ENCODE peak calls at places on chromosomes 11 and 22, in five cellular contexts. O, I, F, R and A are unnamed samples.
A peak's percentile ranks its signal among the peaks of the same experiment; 100 is the strongest.

GRCh38 chr11:74479340-74480123 is 12.2 kb upstream of the KCNE3 start:
- DNase-seq in O (no peak), I (no peak), F (no peak), R (no peak), A (no peak)

GRCh38 chr11:67310246-67311050 is 7.1 kb downstream of the SSH3 start:
- DNase-seq in O (no peak), I (no peak), F (no peak), R (no peak), A (no peak)

GRCh38 chr11:36051235-36052072 is 107.6 kb downstream of the LDLRAD3 start:
- DNase-seq in O (no peak), I (no peak), F (no peak), R (no peak), A (no peak)

GRCh38 chr11:88520391-88520790 is 182.9 kb upstream of the CTSC start:
- DNase-seq in O (peak; percentile 55), I (peak; percentile 52), F (no peak), R (no peak), A (no peak)

GRCh38 chr11:111777094-111778046 is 11.2 kb upstream of the PPP2R1B start:
- DNase-seq in O (peak; percentile 91), I (peak; percentile 90), F (no peak), R (no peak), A (peak; percentile 18)

GRCh38 chr11:1226981-1227550 is 4.2 kb downstream of the MUC5B start:
- DNase-seq in O (no peak), I (peak; percentile 4), F (no peak), R (no peak), A (no peak)

GRCh38 chr22:30452861-30453260 is 19.0 kb downstream of the SEC14L3 start:
- DNase-seq in O (no peak), I (no peak), F (no peak), R (no peak), A (no peak)

GRCh38 chr22:31647066-31647465 is 14.9 kb downstream of the PISD start:
- DNase-seq in O (no peak), I (no peak), F (no peak), R (no peak), A (no peak)

GRCh38 chr11:14327105-14327504 is 31.9 kb downstream of the RRAS2 start:
- DNase-seq in O (no peak), I (no peak), F (no peak), R (no peak), A (no peak)

GRCh38 chr11:114181752-114182151 is 114.4 kb upstream of the NNMT start:
- DNase-seq in O (no peak), I (no peak), F (no peak), R (no peak), A (no peak)

GRCh38 chr11:114179234-114179941 is 116.8 kb upstream of the NNMT start:
- DNase-seq in O (peak; percentile 37), I (peak; percentile 100), F (peak; percentile 83), R (peak; percentile 19), A (no peak)

GRCh38 chr11:114178656-114179055 is 117.5 kb upstream of the NNMT start:
- DNase-seq in O (no peak), I (no peak), F (no peak), R (no peak), A (no peak)

GRCh38 chr11:114181195-114181594 is 115.0 kb upstream of the NNMT start:
- DNase-seq in O (no peak), I (no peak), F (no peak), R (no peak), A (no peak)

DNA sequence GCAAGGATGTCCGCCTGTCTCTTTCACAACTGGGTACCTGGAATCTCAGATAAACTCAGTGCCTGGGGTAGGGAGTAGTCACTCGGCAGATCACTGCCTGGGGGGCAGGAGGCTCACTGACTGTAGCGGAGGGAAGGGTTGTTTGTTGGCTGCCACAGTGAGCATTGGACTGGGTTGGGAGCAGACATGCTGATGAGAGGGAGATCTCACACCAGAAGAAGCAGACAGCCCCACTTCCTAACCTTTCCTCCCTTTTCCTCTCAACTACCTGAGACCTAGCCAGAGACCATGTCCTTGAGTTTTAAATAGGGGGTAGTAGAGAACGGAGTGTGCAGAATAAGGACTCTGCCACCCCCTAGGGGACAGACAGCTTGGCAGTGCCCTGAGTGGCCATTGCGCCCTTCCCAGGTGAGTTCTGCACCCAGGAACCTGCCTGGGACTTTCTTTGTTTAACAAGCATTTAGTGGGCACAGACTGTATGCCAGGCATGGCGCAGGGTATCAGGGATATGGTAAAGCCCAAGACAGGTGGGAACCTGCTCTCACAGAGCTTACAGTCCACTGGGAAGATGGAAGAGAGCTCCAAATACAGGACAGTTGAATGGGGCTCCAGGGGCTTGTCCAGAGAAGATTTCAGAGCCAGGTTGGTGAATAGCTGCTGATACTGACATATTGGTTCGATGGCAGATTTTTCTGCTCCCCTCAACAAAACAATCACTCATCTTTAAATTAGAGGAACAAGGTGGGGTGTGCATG is 115.7 kb upstream of the NNMT start:
- DNase-seq in O (peak; percentile 20), I (peak; percentile 45), F (no peak), R (no peak), A (peak; percentile 55)
- TF ChIP-seq CTCF in O (peak; percentile 43), I (peak; percentile 41), F (peak; percentile 71), R (peak; percentile 41), A (peak; percentile 39)

GRCh38 chr11:100964400-100964799 is 165.2 kb downstream of the PGR start:
- DNase-seq in O (peak; percentile 84), I (peak; percentile 75), F (no peak), R (no peak), A (no peak)
- TF ChIP-seq CTCF in O (no peak), I (no peak), F (no peak), R (no peak), A (no peak)

DNA sequence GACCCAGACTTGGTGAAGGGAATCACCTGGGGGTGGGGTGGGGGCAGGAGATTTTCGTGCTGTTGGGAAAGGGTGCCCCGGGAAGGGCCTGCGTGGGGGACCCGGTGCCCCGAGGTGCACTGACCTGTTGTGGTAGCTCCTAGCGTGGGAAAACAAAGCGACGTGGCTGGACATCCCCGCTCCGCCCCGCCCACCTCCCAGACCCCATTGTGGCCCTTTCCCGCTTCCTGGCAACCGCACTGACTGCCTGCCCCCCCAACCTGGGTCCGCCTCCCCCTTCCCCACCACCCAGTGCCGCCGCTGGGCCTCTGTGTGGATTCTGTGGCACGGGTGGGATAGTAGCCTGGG is 2.5 kb upstream of the TYMP start:
- DNase-seq in O (no peak), I (no peak), F (no peak), R (no peak), A (no peak)
- TF ChIP-seq CTCF in O (no peak), I (no peak), F (no peak), R (no peak), A (no peak)

DNA sequence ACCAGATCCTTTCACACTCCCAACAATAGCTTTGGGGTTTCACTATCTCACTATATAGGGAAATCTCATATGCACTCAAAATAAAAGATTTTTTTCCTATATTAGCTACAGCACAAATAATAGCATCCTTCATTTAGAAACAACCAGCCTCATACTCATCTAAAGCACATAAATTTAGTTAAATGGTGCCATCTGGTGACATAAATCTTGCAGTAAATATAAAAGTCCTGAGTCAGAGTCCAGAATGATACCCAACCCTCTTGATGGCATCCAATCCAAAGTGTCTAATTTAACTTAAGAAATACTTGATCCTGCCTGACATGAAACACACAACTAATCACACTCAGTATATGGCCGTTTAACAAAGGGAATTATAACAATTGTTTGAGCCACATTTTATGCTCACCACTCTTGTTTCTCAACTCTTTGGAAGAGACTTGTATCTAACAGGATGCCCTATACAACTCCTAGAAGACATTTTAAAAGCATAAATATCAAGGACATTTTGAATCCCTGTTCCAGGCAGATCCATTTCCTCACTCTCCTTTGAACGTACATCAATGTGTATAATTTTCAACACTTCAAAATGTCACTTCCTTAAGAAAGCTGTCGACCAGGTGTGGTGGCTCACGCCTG is 36.2 kb downstream of the DLG2 start:
- DNase-seq in O (peak; percentile 45), I (peak; percentile 38), F (no peak), R (no peak), A (no peak)
- TF ChIP-seq CTCF in O (no peak), I (no peak), F (peak; percentile 43), R (no peak), A (no peak)

GRCh38 chr11:121105063-121105480 is 4.0 kb downstream of the TECTA start:
- DNase-seq in O (peak; percentile 69), I (peak; percentile 66), F (peak; percentile 35), R (no peak), A (no peak)

GRCh38 chr11:121106812-121107211 is 5.8 kb downstream of the TECTA start:
- DNase-seq in O (no peak), I (no peak), F (no peak), R (no peak), A (no peak)

GRCh38 chr11:121100943-121101342 is at the start of gene TECTA:
- DNase-seq in O (no peak), I (no peak), F (no peak), R (no peak), A (no peak)

GRCh38 chr11:121105851-121106250 is 4.8 kb downstream of the TECTA start:
- DNase-seq in O (no peak), I (no peak), F (no peak), R (no peak), A (no peak)

DNA sequence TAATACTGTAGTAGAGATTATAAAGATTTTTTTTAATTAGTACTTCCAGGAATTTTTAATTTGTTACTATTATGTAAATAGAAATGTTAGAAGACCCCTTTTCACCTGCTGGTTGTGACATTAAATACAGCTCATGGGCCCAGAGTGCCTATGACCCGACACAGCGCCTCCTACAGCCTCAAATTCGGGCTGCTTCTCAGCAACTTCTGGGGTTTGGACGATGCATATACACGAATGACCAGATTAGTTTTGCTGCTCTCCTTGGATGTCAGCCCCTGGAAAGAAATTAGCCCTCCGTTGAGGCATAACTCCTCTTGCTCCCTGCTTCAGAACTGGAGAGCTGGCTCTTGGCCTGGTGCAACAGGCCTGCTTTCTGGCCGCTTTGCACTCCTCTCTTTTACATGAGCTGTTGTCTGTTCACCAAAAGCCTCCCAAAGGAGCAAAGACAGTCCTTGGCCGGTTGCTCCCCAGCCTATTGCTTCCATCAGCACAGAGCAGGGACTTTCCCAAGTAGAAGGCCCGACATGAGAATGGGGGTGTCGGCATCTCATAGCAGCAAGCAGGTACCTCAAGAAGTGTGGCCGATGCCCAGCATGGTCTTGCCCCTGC is 3.3 kb downstream of the TECTA start:
- DNase-seq in O (no peak), I (no peak), F (peak; percentile 45), R (no peak), A (no peak)
- TF ChIP-seq CTCF in O (peak; percentile 15), I (peak; percentile 4), F (peak; percentile 22), R (no peak), A (no peak)

DNA sequence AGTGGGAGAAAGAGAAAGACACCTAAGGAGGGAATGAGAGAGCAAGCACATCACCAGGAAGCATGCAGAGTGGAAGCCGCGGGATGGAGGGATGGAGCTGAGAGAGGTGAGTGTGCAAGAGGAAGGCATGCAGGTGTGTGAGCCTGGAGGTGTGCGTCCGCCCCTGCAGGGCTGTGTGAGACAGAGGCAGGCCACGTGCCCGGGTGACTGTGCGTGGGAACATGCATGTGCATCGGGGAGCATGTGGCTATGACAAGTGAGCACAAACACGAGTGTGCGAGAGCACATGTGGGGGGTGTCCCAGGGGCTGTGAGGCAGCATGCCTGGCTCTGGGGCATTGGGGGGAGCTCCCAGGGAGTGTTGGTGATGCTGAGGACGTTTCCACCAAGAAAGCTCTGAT is 29.9 kb downstream of the PTPN5 start:
- DNase-seq in O (no peak), I (no peak), F (no peak), R (no peak), A (no peak)
- TF ChIP-seq CTCF in O (no peak), I (no peak), F (no peak), R (no peak), A (no peak)